ENCODE peak calls at places on chromosomes 3 and 15, in five cellular contexts. One of them, this sample, is unnamed.

GRCh38 chr3:42025388-42026138 is 63.7 kb upstream of the ULK4 start:
- DNase-seq in IMR-90: peak
- DNase-seq in H1: peak
- DNase-seq in trophoblast cell: peak
- DNase-seq in mesendoderm: peak
- DNase-seq in this sample: peak

GRCh38 chr3:171187706-171188290 is 161.3 kb upstream of the SLC2A2 start:
- DNase-seq in IMR-90: peak
- DNase-seq in H1: no peak
- DNase-seq in trophoblast cell: peak
- DNase-seq in mesendoderm: peak
- DNase-seq in this sample: peak

GRCh38 chr3:65490132-65490531 is 548.6 kb downstream of the MAGI1 start:
- DNase-seq in IMR-90: no peak
- DNase-seq in H1: no peak
- DNase-seq in trophoblast cell: no peak
- DNase-seq in mesendoderm: no peak
- DNase-seq in this sample: no peak

GRCh38 chr15:76335129-76335850 is 1.3 kb upstream of the ISL2 start:
- DNase-seq in IMR-90: no peak
- DNase-seq in H1: peak
- DNase-seq in trophoblast cell: peak
- DNase-seq in mesendoderm: peak
- DNase-seq in this sample: no peak

GRCh38 chr3:160150525-160150924 is 74.7 kb upstream of the C3orf80 start:
- DNase-seq in IMR-90: peak
- DNase-seq in H1: no peak
- DNase-seq in trophoblast cell: no peak
- DNase-seq in mesendoderm: no peak
- DNase-seq in this sample: no peak

GRCh38 chr15:60886680-60887079 is 342.4 kb downstream of the RORA start:
- DNase-seq in IMR-90: no peak
- DNase-seq in H1: no peak
- DNase-seq in trophoblast cell: no peak
- DNase-seq in mesendoderm: no peak
- DNase-seq in this sample: no peak

GRCh38 chr3:179546814-179547241 is 15.9 kb upstream of the ACTL6A start:
- DNase-seq in IMR-90: no peak
- DNase-seq in H1: no peak
- DNase-seq in trophoblast cell: peak
- DNase-seq in mesendoderm: peak
- DNase-seq in this sample: no peak

GRCh38 chr3:157151627-157152026 is 8.3 kb downstream of the CCNL1 start:
- DNase-seq in IMR-90: no peak
- DNase-seq in H1: no peak
- DNase-seq in trophoblast cell: peak
- DNase-seq in mesendoderm: peak
- DNase-seq in this sample: no peak

GRCh38 chr3:118272976-118273375 is 761.7 kb downstream of the IGSF11 start:
- DNase-seq in IMR-90: peak
- DNase-seq in H1: no peak
- DNase-seq in trophoblast cell: no peak
- DNase-seq in mesendoderm: no peak
- DNase-seq in this sample: no peak

GRCh38 chr3:36669763-36670162 is 94.6 kb downstream of the DCLK3 start:
- DNase-seq in IMR-90: no peak
- DNase-seq in H1: no peak
- DNase-seq in trophoblast cell: no peak
- DNase-seq in mesendoderm: no peak
- DNase-seq in this sample: no peak

GRCh38 chr15:40825661-40826088 is 2.8 kb downstream of the PPP1R14D start:
- DNase-seq in IMR-90: peak
- DNase-seq in H1: no peak
- DNase-seq in trophoblast cell: peak
- DNase-seq in mesendoderm: no peak
- DNase-seq in this sample: no peak

GRCh38 chr15:31245756-31246155 is 80.9 kb upstream of the KLF13 start:
- DNase-seq in IMR-90: no peak
- DNase-seq in H1: no peak
- DNase-seq in trophoblast cell: no peak
- DNase-seq in mesendoderm: no peak
- DNase-seq in this sample: no peak

GRCh38 chr3:184727357-184728060 is 15.6 kb upstream of the MAGEF1 start:
- DNase-seq in IMR-90: peak
- DNase-seq in H1: peak
- DNase-seq in trophoblast cell: peak
- DNase-seq in mesendoderm: peak
- DNase-seq in this sample: peak

GRCh38 chr3:13170317-13170716 is 97.1 kb upstream of the IQSEC1 start:
- DNase-seq in IMR-90: no peak
- DNase-seq in H1: no peak
- DNase-seq in trophoblast cell: no peak
- DNase-seq in mesendoderm: no peak
- DNase-seq in this sample: no peak

GRCh38 chr15:72196409-72197044 is 1.1 kb downstream of the GRAMD2A start:
- DNase-seq in IMR-90: no peak
- DNase-seq in H1: no peak
- DNase-seq in trophoblast cell: no peak
- DNase-seq in mesendoderm: no peak
- DNase-seq in this sample: no peak

GRCh38 chr3:132315851-132316250 is 1.4 kb upstream of the ACP3 start:
- DNase-seq in IMR-90: peak
- DNase-seq in H1: no peak
- DNase-seq in trophoblast cell: no peak
- DNase-seq in mesendoderm: no peak
- DNase-seq in this sample: no peak

GRCh38 chr15:90343391-90343790 is 8.7 kb upstream of the ZNF774 start:
- DNase-seq in IMR-90: peak
- DNase-seq in H1: no peak
- DNase-seq in trophoblast cell: peak
- DNase-seq in mesendoderm: no peak
- DNase-seq in this sample: no peak

GRCh38 chr3:136042608-136043221 is 77.2 kb downstream of the PPP2R3A start:
- DNase-seq in IMR-90: peak
- DNase-seq in H1: no peak
- DNase-seq in trophoblast cell: peak
- DNase-seq in mesendoderm: peak
- DNase-seq in this sample: peak

GRCh38 chr3:159172473-159172872 is 370.6 kb downstream of the MFSD1 start:
- DNase-seq in IMR-90: no peak
- DNase-seq in H1: no peak
- DNase-seq in trophoblast cell: no peak
- DNase-seq in mesendoderm: no peak
- DNase-seq in this sample: no peak

GRCh38 chr15:68228971-68229385 is 550 bp downstream of the CLN6 start:
- DNase-seq in IMR-90: peak
- DNase-seq in H1: no peak
- DNase-seq in trophoblast cell: no peak
- DNase-seq in mesendoderm: peak
- DNase-seq in this sample: no peak

GRCh38 chr3:12178091-12178820 is 19.5 kb upstream of the TIMP4 start:
- DNase-seq in IMR-90: peak
- DNase-seq in H1: no peak
- DNase-seq in trophoblast cell: peak
- DNase-seq in mesendoderm: peak
- DNase-seq in this sample: no peak

GRCh38 chr3:139937674-139938279 is 2.8 kb downstream of the CLSTN2 start:
- DNase-seq in IMR-90: peak
- DNase-seq in H1: no peak
- DNase-seq in trophoblast cell: peak
- DNase-seq in mesendoderm: peak
- DNase-seq in this sample: peak

GRCh38 chr15:82805994-82806406 is at the start of gene FSD2:
- DNase-seq in IMR-90: no peak
- DNase-seq in H1: no peak
- DNase-seq in trophoblast cell: no peak
- DNase-seq in mesendoderm: peak
- DNase-seq in this sample: no peak

GRCh38 chr3:50365080-50365841 is 5.9 kb upstream of the TMEM115 start:
- DNase-seq in IMR-90: peak
- DNase-seq in H1: peak
- DNase-seq in trophoblast cell: peak
- DNase-seq in mesendoderm: peak
- DNase-seq in this sample: peak
- H4K8ac ChIP-seq in IMR-90: peak
- H4K8ac ChIP-seq in H1: peak
- H4K8ac ChIP-seq in trophoblast cell: peak
- H4K8ac ChIP-seq in mesendoderm: no peak
- H4K8ac ChIP-seq in this sample: no peak

GRCh38 chr3:191327526-191327925 is 1.7 kb upstream of the CCDC50 start:
- DNase-seq in IMR-90: no peak
- DNase-seq in H1: no peak
- DNase-seq in trophoblast cell: no peak
- DNase-seq in mesendoderm: no peak
- DNase-seq in this sample: no peak

GRCh38 chr3:191330309-191330712 is at the start of gene UTS2B:
- DNase-seq in IMR-90: peak
- DNase-seq in H1: no peak
- DNase-seq in trophoblast cell: peak
- DNase-seq in mesendoderm: peak
- DNase-seq in this sample: no peak

GRCh38 chr3:191329654-191330308 is 545 bp downstream of the UTS2B start:
- DNase-seq in IMR-90: peak
- DNase-seq in H1: peak
- DNase-seq in trophoblast cell: peak
- DNase-seq in mesendoderm: peak
- DNase-seq in this sample: peak

GRCh38 chr3:191328383-191328962 is 721 bp upstream of the CCDC50 start:
- DNase-seq in IMR-90: no peak
- DNase-seq in H1: no peak
- DNase-seq in trophoblast cell: peak
- DNase-seq in mesendoderm: peak
- DNase-seq in this sample: no peak

DNA sequence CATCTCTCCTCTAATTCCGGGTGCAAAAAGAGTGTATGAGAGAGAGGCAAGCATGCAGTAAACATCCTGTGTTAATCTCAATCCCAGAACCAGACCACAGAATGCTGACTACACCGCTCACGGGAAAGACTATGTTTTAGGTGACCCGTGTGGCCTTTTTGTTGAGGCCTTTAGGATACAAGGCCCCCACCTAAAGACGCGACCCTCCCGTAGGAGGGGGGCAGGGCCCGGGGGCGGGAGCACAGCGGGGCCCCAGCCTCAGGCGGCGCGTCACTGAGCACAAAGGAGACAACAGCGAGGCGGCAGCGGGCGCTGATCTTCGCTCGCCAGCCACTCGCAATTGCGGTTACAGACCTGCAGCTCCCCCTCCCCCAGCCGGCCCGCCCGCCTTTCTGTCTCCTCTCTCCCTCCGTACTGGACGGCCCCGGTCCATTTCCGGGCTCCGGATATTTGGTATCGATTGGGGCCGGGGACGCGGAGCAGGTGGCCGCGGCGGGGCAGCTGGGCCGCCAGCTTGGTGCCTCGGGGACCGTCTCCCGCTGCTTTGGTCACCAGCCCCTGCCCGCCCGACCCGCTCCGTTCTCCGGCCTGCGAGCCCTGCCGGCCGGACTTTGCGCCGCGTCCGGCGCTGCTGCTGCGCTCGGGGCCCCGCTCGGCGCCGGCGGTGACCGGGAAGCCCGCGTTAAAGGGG is at the start of gene CCDC50:
- DNase-seq in IMR-90: peak
- DNase-seq in H1: peak
- DNase-seq in trophoblast cell: peak
- DNase-seq in mesendoderm: peak
- DNase-seq in this sample: peak
- H3K23ac ChIP-seq in IMR-90: peak
- H3K23ac ChIP-seq in H1: no peak
- H3K23ac ChIP-seq in trophoblast cell: no peak
- H3K23ac ChIP-seq in mesendoderm: no peak
- H3K23ac ChIP-seq in this sample: peak

DNA sequence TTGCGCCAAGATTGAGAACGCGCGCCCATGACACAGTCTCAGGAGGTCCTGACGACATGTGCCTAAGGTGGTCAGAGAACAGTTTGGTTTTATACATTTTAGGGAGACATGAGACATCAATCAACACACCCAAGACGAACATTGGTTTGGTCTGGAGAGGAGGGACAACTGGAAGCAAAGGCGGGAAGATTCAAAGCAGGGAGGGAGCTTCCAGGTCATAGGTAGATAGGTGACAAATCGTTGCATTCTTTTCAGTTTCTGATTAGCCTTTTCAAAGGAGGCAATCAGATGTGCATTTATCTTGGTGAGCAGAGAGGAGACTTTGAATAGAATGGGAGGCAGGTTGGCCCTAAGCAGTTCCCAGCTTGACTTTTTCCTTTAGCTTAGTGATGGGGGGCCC is 828.4 kb upstream of the DPPA4 start:
- DNase-seq in IMR-90: no peak
- DNase-seq in H1: no peak
- DNase-seq in trophoblast cell: no peak
- DNase-seq in mesendoderm: peak
- DNase-seq in this sample: no peak
- H3K4me2 ChIP-seq in IMR-90: no peak
- H3K4me2 ChIP-seq in H1: peak
- H3K4me2 ChIP-seq in trophoblast cell: peak
- H3K4me2 ChIP-seq in mesendoderm: no peak
- H3K4me2 ChIP-seq in this sample: no peak

GRCh38 chr3:101902041-101902440 is 52.7 kb downstream of the NFKBIZ start:
- DNase-seq in IMR-90: peak
- DNase-seq in H1: no peak
- DNase-seq in trophoblast cell: peak
- DNase-seq in mesendoderm: peak
- DNase-seq in this sample: no peak
- H4K8ac ChIP-seq in IMR-90: peak
- H4K8ac ChIP-seq in H1: no peak
- H4K8ac ChIP-seq in trophoblast cell: no peak
- H4K8ac ChIP-seq in mesendoderm: no peak
- H4K8ac ChIP-seq in this sample: no peak

This sample was measured in neuronal stem cell.